ENCODE peak calls at places on chromosome 19, in nine cellular contexts. One of them, this sample, is unnamed.

GRCh38 chr19:15195987-15196682 is 4.7 kb downstream of the NOTCH3 start:
- DNase-seq in T-helper 2 cell treated with Interferon-gamma antibody and Interleukin-4, amounts not matched to agents 5 μg/mL and 100 μg/mL, for 36 hours: no peak
- DNase-seq in ELR: peak
- DNase-seq in NCI-H1092 treated with DMSO at 0.1 percent for 48 hours: no peak
- DNase-seq in colonic mucosa: peak
- DNase-seq in aorta: no peak
- DNase-seq in stimulated activated CD4-positive, alpha-beta T cell treated with anti-CD3 and anti-CD28 coated beads, Interleukin-15, amount 100 ng/mL, for 1 hour: no peak
- DNase-seq in H1: peak
- DNase-seq in NCI-H1417 treated with DMSO at 0.1 percent for 48 hours: peak
- DNase-seq in this sample: peak

GRCh38 chr19:48401277-48401676 is 7.8 kb downstream of the GRIN2D start:
- DNase-seq in H1: peak
- DNase-seq in colonic mucosa: no peak
- DNase-seq in ELR: no peak
- DNase-seq in NCI-H1092 treated with DMSO at 0.1 percent for 48 hours: no peak
- DNase-seq in NCI-H1417 treated with DMSO at 0.1 percent for 48 hours: no peak
- DNase-seq in stimulated activated CD4-positive, alpha-beta T cell treated with anti-CD3 and anti-CD28 coated beads, Interleukin-15, amount 100 ng/mL, for 1 hour: no peak
- DNase-seq in T-helper 2 cell treated with Interferon-gamma antibody and Interleukin-4, amounts not matched to agents 5 μg/mL and 100 μg/mL, for 36 hours: no peak
- DNase-seq in aorta: no peak
- DNase-seq in this sample: no peak

GRCh38 chr19:40080289-40080688 is 10.5 kb downstream of the ZNF780A start:
- DNase-seq in stimulated activated CD4-positive, alpha-beta T cell treated with anti-CD3 and anti-CD28 coated beads, Interleukin-15, amount 100 ng/mL, for 1 hour: no peak
- DNase-seq in ELR: no peak
- DNase-seq in NCI-H1417 treated with DMSO at 0.1 percent for 48 hours: no peak
- DNase-seq in H1: no peak
- DNase-seq in colonic mucosa: no peak
- DNase-seq in T-helper 2 cell treated with Interferon-gamma antibody and Interleukin-4, amounts not matched to agents 5 μg/mL and 100 μg/mL, for 36 hours: no peak
- DNase-seq in NCI-H1092 treated with DMSO at 0.1 percent for 48 hours: no peak
- DNase-seq in aorta: no peak
- DNase-seq in this sample: no peak

GRCh38 chr19:29837448-29837961 is 25.7 kb downstream of the CCNE1 start:
- DNase-seq in ELR: no peak
- DNase-seq in stimulated activated CD4-positive, alpha-beta T cell treated with anti-CD3 and anti-CD28 coated beads, Interleukin-15, amount 100 ng/mL, for 1 hour: peak
- DNase-seq in aorta: no peak
- DNase-seq in NCI-H1092 treated with DMSO at 0.1 percent for 48 hours: no peak
- DNase-seq in T-helper 2 cell treated with Interferon-gamma antibody and Interleukin-4, amounts not matched to agents 5 μg/mL and 100 μg/mL, for 36 hours: peak
- DNase-seq in NCI-H1417 treated with DMSO at 0.1 percent for 48 hours: no peak
- DNase-seq in H1: no peak
- DNase-seq in colonic mucosa: no peak
- DNase-seq in this sample: no peak

GRCh38 chr19:44332145-44332544 is 24.3 kb downstream of the ZNF112 start:
- DNase-seq in T-helper 2 cell treated with Interferon-gamma antibody and Interleukin-4, amounts not matched to agents 5 μg/mL and 100 μg/mL, for 36 hours: no peak
- DNase-seq in ELR: no peak
- DNase-seq in H1: no peak
- DNase-seq in NCI-H1417 treated with DMSO at 0.1 percent for 48 hours: no peak
- DNase-seq in colonic mucosa: no peak
- DNase-seq in aorta: no peak
- DNase-seq in NCI-H1092 treated with DMSO at 0.1 percent for 48 hours: no peak
- DNase-seq in stimulated activated CD4-positive, alpha-beta T cell treated with anti-CD3 and anti-CD28 coated beads, Interleukin-15, amount 100 ng/mL, for 1 hour: no peak
- DNase-seq in this sample: no peak

GRCh38 chr19:18440421-18440877 is 2.5 kb upstream of the ISYNA1 start:
- DNase-seq in NCI-H1417 treated with DMSO at 0.1 percent for 48 hours: no peak
- DNase-seq in ELR: peak
- DNase-seq in aorta: no peak
- DNase-seq in colonic mucosa: no peak
- DNase-seq in T-helper 2 cell treated with Interferon-gamma antibody and Interleukin-4, amounts not matched to agents 5 μg/mL and 100 μg/mL, for 36 hours: no peak
- DNase-seq in NCI-H1092 treated with DMSO at 0.1 percent for 48 hours: no peak
- DNase-seq in stimulated activated CD4-positive, alpha-beta T cell treated with anti-CD3 and anti-CD28 coated beads, Interleukin-15, amount 100 ng/mL, for 1 hour: no peak
- DNase-seq in H1: no peak
- DNase-seq in this sample: no peak

GRCh38 chr19:5068251-5069090 is 99.6 kb downstream of the KDM4B start:
- DNase-seq in aorta: no peak
- DNase-seq in T-helper 2 cell treated with Interferon-gamma antibody and Interleukin-4, amounts not matched to agents 5 μg/mL and 100 μg/mL, for 36 hours: no peak
- DNase-seq in ELR: no peak
- DNase-seq in colonic mucosa: no peak
- DNase-seq in H1: no peak
- DNase-seq in stimulated activated CD4-positive, alpha-beta T cell treated with anti-CD3 and anti-CD28 coated beads, Interleukin-15, amount 100 ng/mL, for 1 hour: no peak
- DNase-seq in NCI-H1092 treated with DMSO at 0.1 percent for 48 hours: no peak
- DNase-seq in NCI-H1417 treated with DMSO at 0.1 percent for 48 hours: no peak
- DNase-seq in this sample: no peak

GRCh38 chr19:2454199-2454961 is 2.4 kb downstream of the LMNB2 start:
- DNase-seq in NCI-H1417 treated with DMSO at 0.1 percent for 48 hours: no peak
- DNase-seq in ELR: no peak
- DNase-seq in aorta: peak
- DNase-seq in colonic mucosa: no peak
- DNase-seq in NCI-H1092 treated with DMSO at 0.1 percent for 48 hours: no peak
- DNase-seq in T-helper 2 cell treated with Interferon-gamma antibody and Interleukin-4, amounts not matched to agents 5 μg/mL and 100 μg/mL, for 36 hours: no peak
- DNase-seq in H1: no peak
- DNase-seq in stimulated activated CD4-positive, alpha-beta T cell treated with anti-CD3 and anti-CD28 coated beads, Interleukin-15, amount 100 ng/mL, for 1 hour: no peak
- DNase-seq in this sample: no peak

GRCh38 chr19:6126335-6126974 is 9.0 kb upstream of the ACSBG2 start:
- DNase-seq in T-helper 2 cell treated with Interferon-gamma antibody and Interleukin-4, amounts not matched to agents 5 μg/mL and 100 μg/mL, for 36 hours: no peak
- DNase-seq in NCI-H1417 treated with DMSO at 0.1 percent for 48 hours: peak
- DNase-seq in ELR: peak
- DNase-seq in colonic mucosa: no peak
- DNase-seq in stimulated activated CD4-positive, alpha-beta T cell treated with anti-CD3 and anti-CD28 coated beads, Interleukin-15, amount 100 ng/mL, for 1 hour: no peak
- DNase-seq in aorta: no peak
- DNase-seq in NCI-H1092 treated with DMSO at 0.1 percent for 48 hours: peak
- DNase-seq in H1: no peak
- DNase-seq in this sample: peak

GRCh38 chr19:11435833-11436313 is 438 bp downstream of the PRKCSH start:
- DNase-seq in colonic mucosa: peak
- DNase-seq in NCI-H1417 treated with DMSO at 0.1 percent for 48 hours: no peak
- DNase-seq in NCI-H1092 treated with DMSO at 0.1 percent for 48 hours: no peak
- DNase-seq in T-helper 2 cell treated with Interferon-gamma antibody and Interleukin-4, amounts not matched to agents 5 μg/mL and 100 μg/mL, for 36 hours: peak
- DNase-seq in H1: no peak
- DNase-seq in ELR: peak
- DNase-seq in stimulated activated CD4-positive, alpha-beta T cell treated with anti-CD3 and anti-CD28 coated beads, Interleukin-15, amount 100 ng/mL, for 1 hour: no peak
- DNase-seq in aorta: no peak
- DNase-seq in this sample: no peak

GRCh38 chr19:50213925-50214324 is 10.5 kb downstream of the MYH14 start:
- DNase-seq in ELR: no peak
- DNase-seq in stimulated activated CD4-positive, alpha-beta T cell treated with anti-CD3 and anti-CD28 coated beads, Interleukin-15, amount 100 ng/mL, for 1 hour: no peak
- DNase-seq in NCI-H1092 treated with DMSO at 0.1 percent for 48 hours: no peak
- DNase-seq in T-helper 2 cell treated with Interferon-gamma antibody and Interleukin-4, amounts not matched to agents 5 μg/mL and 100 μg/mL, for 36 hours: no peak
- DNase-seq in colonic mucosa: no peak
- DNase-seq in NCI-H1417 treated with DMSO at 0.1 percent for 48 hours: no peak
- DNase-seq in aorta: peak
- DNase-seq in H1: no peak
- DNase-seq in this sample: no peak

GRCh38 chr19:41218615-41219507 is at the start of gene AXL:
- DNase-seq in aorta: peak
- DNase-seq in T-helper 2 cell treated with Interferon-gamma antibody and Interleukin-4, amounts not matched to agents 5 μg/mL and 100 μg/mL, for 36 hours: no peak
- DNase-seq in stimulated activated CD4-positive, alpha-beta T cell treated with anti-CD3 and anti-CD28 coated beads, Interleukin-15, amount 100 ng/mL, for 1 hour: no peak
- DNase-seq in NCI-H1092 treated with DMSO at 0.1 percent for 48 hours: no peak
- DNase-seq in ELR: peak
- DNase-seq in H1: peak
- DNase-seq in NCI-H1417 treated with DMSO at 0.1 percent for 48 hours: no peak
- DNase-seq in colonic mucosa: peak
- DNase-seq in this sample: no peak

GRCh38 chr19:9075064-9075964 is 11.5 kb upstream of the OR1M1 start:
- DNase-seq in NCI-H1417 treated with DMSO at 0.1 percent for 48 hours: no peak
- DNase-seq in NCI-H1092 treated with DMSO at 0.1 percent for 48 hours: no peak
- DNase-seq in stimulated activated CD4-positive, alpha-beta T cell treated with anti-CD3 and anti-CD28 coated beads, Interleukin-15, amount 100 ng/mL, for 1 hour: no peak
- DNase-seq in T-helper 2 cell treated with Interferon-gamma antibody and Interleukin-4, amounts not matched to agents 5 μg/mL and 100 μg/mL, for 36 hours: no peak
- DNase-seq in H1: peak
- DNase-seq in colonic mucosa: peak
- DNase-seq in aorta: peak
- DNase-seq in ELR: peak
- DNase-seq in this sample: no peak

GRCh38 chr19:48819366-48819816 is 8.6 kb upstream of the BCAT2 start:
- DNase-seq in NCI-H1417 treated with DMSO at 0.1 percent for 48 hours: no peak
- DNase-seq in stimulated activated CD4-positive, alpha-beta T cell treated with anti-CD3 and anti-CD28 coated beads, Interleukin-15, amount 100 ng/mL, for 1 hour: no peak
- DNase-seq in H1: no peak
- DNase-seq in T-helper 2 cell treated with Interferon-gamma antibody and Interleukin-4, amounts not matched to agents 5 μg/mL and 100 μg/mL, for 36 hours: no peak
- DNase-seq in colonic mucosa: peak
- DNase-seq in ELR: peak
- DNase-seq in NCI-H1092 treated with DMSO at 0.1 percent for 48 hours: peak
- DNase-seq in aorta: peak
- DNase-seq in this sample: no peak

GRCh38 chr19:347946-348861 is 3.6 kb upstream of the MIER2 start:
- DNase-seq in aorta: peak
- DNase-seq in ELR: peak
- DNase-seq in colonic mucosa: no peak
- DNase-seq in NCI-H1417 treated with DMSO at 0.1 percent for 48 hours: no peak
- DNase-seq in stimulated activated CD4-positive, alpha-beta T cell treated with anti-CD3 and anti-CD28 coated beads, Interleukin-15, amount 100 ng/mL, for 1 hour: no peak
- DNase-seq in H1: no peak
- DNase-seq in NCI-H1092 treated with DMSO at 0.1 percent for 48 hours: no peak
- DNase-seq in T-helper 2 cell treated with Interferon-gamma antibody and Interleukin-4, amounts not matched to agents 5 μg/mL and 100 μg/mL, for 36 hours: no peak
- DNase-seq in this sample: no peak

GRCh38 chr19:35347171-35347929 is at the start of gene FFAR1:
- DNase-seq in ELR: peak
- DNase-seq in NCI-H1092 treated with DMSO at 0.1 percent for 48 hours: no peak
- DNase-seq in stimulated activated CD4-positive, alpha-beta T cell treated with anti-CD3 and anti-CD28 coated beads, Interleukin-15, amount 100 ng/mL, for 1 hour: peak
- DNase-seq in H1: peak
- DNase-seq in T-helper 2 cell treated with Interferon-gamma antibody and Interleukin-4, amounts not matched to agents 5 μg/mL and 100 μg/mL, for 36 hours: peak
- DNase-seq in colonic mucosa: no peak
- DNase-seq in NCI-H1417 treated with DMSO at 0.1 percent for 48 hours: no peak
- DNase-seq in aorta: peak
- DNase-seq in this sample: no peak

GRCh38 chr19:33603377-33603776 is 18.4 kb upstream of the CHST8 start:
- DNase-seq in T-helper 2 cell treated with Interferon-gamma antibody and Interleukin-4, amounts not matched to agents 5 μg/mL and 100 μg/mL, for 36 hours: no peak
- DNase-seq in NCI-H1092 treated with DMSO at 0.1 percent for 48 hours: no peak
- DNase-seq in NCI-H1417 treated with DMSO at 0.1 percent for 48 hours: no peak
- DNase-seq in aorta: no peak
- DNase-seq in colonic mucosa: no peak
- DNase-seq in ELR: no peak
- DNase-seq in stimulated activated CD4-positive, alpha-beta T cell treated with anti-CD3 and anti-CD28 coated beads, Interleukin-15, amount 100 ng/mL, for 1 hour: no peak
- DNase-seq in H1: no peak
- DNase-seq in this sample: peak

GRCh38 chr19:2528543-2529173 is 52.7 kb downstream of the GADD45B start:
- DNase-seq in ELR: no peak
- DNase-seq in aorta: peak
- DNase-seq in H1: no peak
- DNase-seq in colonic mucosa: no peak
- DNase-seq in stimulated activated CD4-positive, alpha-beta T cell treated with anti-CD3 and anti-CD28 coated beads, Interleukin-15, amount 100 ng/mL, for 1 hour: no peak
- DNase-seq in T-helper 2 cell treated with Interferon-gamma antibody and Interleukin-4, amounts not matched to agents 5 μg/mL and 100 μg/mL, for 36 hours: no peak
- DNase-seq in NCI-H1417 treated with DMSO at 0.1 percent for 48 hours: no peak
- DNase-seq in NCI-H1092 treated with DMSO at 0.1 percent for 48 hours: no peak
- DNase-seq in this sample: no peak

GRCh38 chr19:8988204-8988603 is 22.0 kb downstream of the MUC16 start:
- DNase-seq in aorta: no peak
- DNase-seq in stimulated activated CD4-positive, alpha-beta T cell treated with anti-CD3 and anti-CD28 coated beads, Interleukin-15, amount 100 ng/mL, for 1 hour: no peak
- DNase-seq in colonic mucosa: no peak
- DNase-seq in NCI-H1092 treated with DMSO at 0.1 percent for 48 hours: no peak
- DNase-seq in ELR: no peak
- DNase-seq in H1: peak
- DNase-seq in NCI-H1417 treated with DMSO at 0.1 percent for 48 hours: no peak
- DNase-seq in T-helper 2 cell treated with Interferon-gamma antibody and Interleukin-4, amounts not matched to agents 5 μg/mL and 100 μg/mL, for 36 hours: no peak
- DNase-seq in this sample: no peak

GRCh38 chr19:11195681-11196080 is 1.7 kb downstream of the KANK2 start:
- DNase-seq in ELR: no peak
- DNase-seq in NCI-H1092 treated with DMSO at 0.1 percent for 48 hours: no peak
- DNase-seq in H1: no peak
- DNase-seq in colonic mucosa: no peak
- DNase-seq in NCI-H1417 treated with DMSO at 0.1 percent for 48 hours: no peak
- DNase-seq in stimulated activated CD4-positive, alpha-beta T cell treated with anti-CD3 and anti-CD28 coated beads, Interleukin-15, amount 100 ng/mL, for 1 hour: no peak
- DNase-seq in aorta: no peak
- DNase-seq in T-helper 2 cell treated with Interferon-gamma antibody and Interleukin-4, amounts not matched to agents 5 μg/mL and 100 μg/mL, for 36 hours: no peak
- DNase-seq in this sample: no peak

GRCh38 chr19:35852029-35852780 is at the start of gene NPHS1:
- DNase-seq in colonic mucosa: no peak
- DNase-seq in NCI-H1092 treated with DMSO at 0.1 percent for 48 hours: no peak
- DNase-seq in NCI-H1417 treated with DMSO at 0.1 percent for 48 hours: no peak
- DNase-seq in ELR: no peak
- DNase-seq in stimulated activated CD4-positive, alpha-beta T cell treated with anti-CD3 and anti-CD28 coated beads, Interleukin-15, amount 100 ng/mL, for 1 hour: no peak
- DNase-seq in T-helper 2 cell treated with Interferon-gamma antibody and Interleukin-4, amounts not matched to agents 5 μg/mL and 100 μg/mL, for 36 hours: no peak
- DNase-seq in H1: no peak
- DNase-seq in aorta: no peak
- DNase-seq in this sample: no peak